ENCODE peak calls at places on chromosomes 12 and 14, in six cellular contexts. One of them, this sample, is unnamed.

GRCh38 chr12:114438635-114439256 is 32.8 kb upstream of the TBX5 start:
- DNase-seq in H1: no peak
- DNase-seq in K562: no peak
- DNase-seq in HepG2: no peak
- DNase-seq in GM12878: no peak
- DNase-seq in SK-N-SH: no peak
- DNase-seq in this sample: no peak

GRCh38 chr14:60722163-60722835 is 1.9 kb downstream of the SIX4 start:
- DNase-seq in H1: peak
- DNase-seq in K562: peak
- DNase-seq in HepG2: peak
- DNase-seq in GM12878: no peak
- DNase-seq in SK-N-SH: peak
- DNase-seq in this sample: no peak

GRCh38 chr14:29035129-29035528 is 268.5 kb downstream of the FOXG1 start:
- DNase-seq in H1: no peak
- DNase-seq in K562: no peak
- DNase-seq in HepG2: no peak
- DNase-seq in GM12878: no peak
- DNase-seq in SK-N-SH: no peak
- DNase-seq in this sample: no peak

GRCh38 chr12:79827484-79827883 is 107.4 kb downstream of the PPP1R12A start:
- DNase-seq in H1: no peak
- DNase-seq in K562: no peak
- DNase-seq in HepG2: no peak
- DNase-seq in GM12878: no peak
- DNase-seq in SK-N-SH: no peak
- DNase-seq in this sample: no peak

GRCh38 chr12:107560194-107560905 is 125.2 kb upstream of the PWP1 start:
- DNase-seq in H1: no peak
- DNase-seq in K562: no peak
- DNase-seq in HepG2: peak
- DNase-seq in GM12878: no peak
- DNase-seq in SK-N-SH: no peak
- DNase-seq in this sample: peak

GRCh38 chr14:69708586-69709169 is 58.3 kb upstream of the SRSF5 start:
- DNase-seq in H1: no peak
- DNase-seq in K562: no peak
- DNase-seq in HepG2: peak
- DNase-seq in GM12878: no peak
- DNase-seq in SK-N-SH: peak
- DNase-seq in this sample: no peak

GRCh38 chr14:102538598-102539543 is 29.3 kb upstream of the ANKRD9 start:
- DNase-seq in H1: no peak
- DNase-seq in K562: peak
- DNase-seq in HepG2: peak
- DNase-seq in GM12878: no peak
- DNase-seq in SK-N-SH: peak
- DNase-seq in this sample: no peak

GRCh38 chr12:55767156-55767555 is 24.2 kb downstream of the GDF11 start:
- DNase-seq in H1: no peak
- DNase-seq in K562: no peak
- DNase-seq in HepG2: no peak
- DNase-seq in GM12878: no peak
- DNase-seq in SK-N-SH: no peak
- DNase-seq in this sample: no peak

GRCh38 chr14:49512147-49512551 is 74.0 kb downstream of the RPS29 start:
- DNase-seq in H1: no peak
- DNase-seq in K562: no peak
- DNase-seq in HepG2: no peak
- DNase-seq in GM12878: no peak
- DNase-seq in SK-N-SH: no peak
- DNase-seq in this sample: peak

GRCh38 chr12:25717552-25717951 is 164.5 kb upstream of the LMNTD1 start:
- DNase-seq in H1: no peak
- DNase-seq in K562: no peak
- DNase-seq in HepG2: no peak
- DNase-seq in GM12878: no peak
- DNase-seq in SK-N-SH: no peak
- DNase-seq in this sample: no peak

GRCh38 chr14:105853089-105853906 is 326.9 kb downstream of the TMEM121 start:
- DNase-seq in H1: no peak
- DNase-seq in K562: no peak
- DNase-seq in HepG2: no peak
- DNase-seq in GM12878: peak
- DNase-seq in SK-N-SH: peak
- DNase-seq in this sample: no peak

GRCh38 chr12:78118036-78118435 is 287.3 kb downstream of the NAV3 start:
- DNase-seq in H1: no peak
- DNase-seq in K562: no peak
- DNase-seq in HepG2: no peak
- DNase-seq in GM12878: no peak
- DNase-seq in SK-N-SH: peak
- DNase-seq in this sample: no peak

GRCh38 chr12:116378002-116378401 is 100.5 kb upstream of the MED13L start:
- DNase-seq in H1: no peak
- DNase-seq in K562: no peak
- DNase-seq in HepG2: no peak
- DNase-seq in GM12878: no peak
- DNase-seq in SK-N-SH: no peak
- DNase-seq in this sample: no peak

GRCh38 chr12:14367097-14367661 is 1.7 kb downstream of the ATF7IP start:
- DNase-seq in H1: no peak
- DNase-seq in K562: no peak
- DNase-seq in HepG2: peak
- DNase-seq in GM12878: peak
- DNase-seq in SK-N-SH: no peak
- DNase-seq in this sample: no peak
- TF ChIP-seq YY1 in H1: no peak
- TF ChIP-seq YY1 in K562: no peak
- TF ChIP-seq YY1 in HepG2: no peak
- TF ChIP-seq YY1 in GM12878: no peak
- TF ChIP-seq YY1 in SK-N-SH: no peak
- TF ChIP-seq YY1 in this sample: no peak

DNA sequence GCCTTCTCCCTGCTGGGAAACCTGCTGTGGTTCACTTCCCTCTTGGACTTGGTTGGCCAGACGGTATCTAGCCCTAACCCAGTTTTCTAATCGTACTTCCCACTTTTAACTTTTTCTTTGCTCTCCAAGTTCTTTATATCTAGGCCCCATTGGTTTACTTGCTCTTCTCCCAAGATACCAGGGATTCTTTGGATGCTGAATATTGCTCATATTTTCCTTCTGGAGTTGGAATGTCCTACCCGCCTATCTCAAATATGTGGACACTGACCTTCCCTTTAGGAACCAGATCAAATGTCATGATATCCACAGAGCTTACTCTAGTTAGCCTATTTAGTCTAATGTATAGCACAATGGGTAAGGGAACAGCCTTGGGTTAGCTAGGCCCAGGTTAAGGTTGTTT is 228.6 kb downstream of the DACT1 start:
- DNase-seq in H1: no peak
- DNase-seq in K562: no peak
- DNase-seq in HepG2: no peak
- DNase-seq in GM12878: no peak
- DNase-seq in SK-N-SH: no peak
- DNase-seq in this sample: no peak
- H3K9ac ChIP-seq in H1: no peak
- H3K9ac ChIP-seq in K562: no peak
- H3K9ac ChIP-seq in HepG2: no peak
- H3K9ac ChIP-seq in GM12878: no peak
- H3K9ac ChIP-seq in SK-N-SH: no peak
- H3K9ac ChIP-seq in this sample: no peak

GRCh38 chr12:14701808-14702568 is 5.6 kb upstream of the GUCY2C start:
- DNase-seq in H1: no peak
- DNase-seq in K562: no peak
- DNase-seq in HepG2: no peak
- DNase-seq in GM12878: no peak
- DNase-seq in SK-N-SH: no peak
- DNase-seq in this sample: no peak
- TF ChIP-seq MAX in H1: no peak
- TF ChIP-seq MAX in K562: no peak
- TF ChIP-seq MAX in HepG2: no peak
- TF ChIP-seq MAX in GM12878: no peak
- TF ChIP-seq MAX in SK-N-SH: no peak
- TF ChIP-seq MAX in this sample: no peak

DNA sequence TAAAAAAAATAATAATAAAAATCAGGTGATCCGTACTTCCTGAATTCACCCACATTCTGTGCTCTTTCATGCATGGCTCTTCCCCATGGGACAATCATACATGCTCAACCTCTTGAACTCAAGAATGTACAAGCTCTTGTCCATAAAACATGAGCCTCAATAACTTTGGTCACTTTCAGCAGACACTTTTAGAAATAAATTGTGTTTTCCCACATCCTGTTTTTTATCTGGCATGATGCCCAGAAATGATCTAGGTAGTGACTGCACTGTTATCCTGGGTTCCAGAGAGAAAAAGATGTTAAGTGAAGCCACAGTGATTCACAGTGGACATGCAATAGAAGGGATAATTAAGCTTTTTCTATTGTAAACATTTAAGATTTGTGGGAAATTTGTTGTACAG is 537.6 kb upstream of the TMEM132C start:
- DNase-seq in H1: no peak
- DNase-seq in K562: no peak
- DNase-seq in HepG2: no peak
- DNase-seq in GM12878: no peak
- DNase-seq in SK-N-SH: no peak
- DNase-seq in this sample: no peak
- TF ChIP-seq YY1 in H1: no peak
- TF ChIP-seq YY1 in K562: no peak
- TF ChIP-seq YY1 in HepG2: no peak
- TF ChIP-seq YY1 in GM12878: no peak
- TF ChIP-seq YY1 in SK-N-SH: no peak
- TF ChIP-seq YY1 in this sample: no peak

GRCh38 chr12:91361864-91362263 is 179.2 kb upstream of the DCN start:
- DNase-seq in H1: no peak
- DNase-seq in K562: peak
- DNase-seq in HepG2: peak
- DNase-seq in GM12878: no peak
- DNase-seq in SK-N-SH: no peak
- DNase-seq in this sample: peak
- H3K9ac ChIP-seq in H1: no peak
- H3K9ac ChIP-seq in K562: no peak
- H3K9ac ChIP-seq in HepG2: no peak
- H3K9ac ChIP-seq in GM12878: no peak
- H3K9ac ChIP-seq in SK-N-SH: no peak
- H3K9ac ChIP-seq in this sample: no peak

DNA sequence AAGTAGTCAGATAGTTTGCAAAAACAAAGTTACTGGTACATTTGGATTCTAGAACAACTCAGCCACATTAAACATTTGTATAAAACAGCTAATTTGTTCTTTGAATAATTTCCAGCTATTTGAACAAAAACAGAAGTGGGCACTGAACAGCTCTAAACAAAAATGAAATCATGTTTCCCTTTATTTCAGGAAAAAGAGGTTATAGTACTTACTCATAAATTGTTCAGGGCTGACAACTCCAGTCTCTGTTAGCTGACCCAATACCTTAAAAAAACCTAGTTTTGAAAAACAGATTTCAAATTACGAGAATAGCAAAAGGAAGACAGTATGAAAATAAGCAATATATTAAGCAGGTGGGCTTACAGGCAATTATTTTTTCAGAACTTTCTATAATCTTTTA is 8.2 kb downstream of the GNPNAT1 start:
- DNase-seq in H1: no peak
- DNase-seq in K562: no peak
- DNase-seq in HepG2: no peak
- DNase-seq in GM12878: no peak
- DNase-seq in SK-N-SH: no peak
- DNase-seq in this sample: no peak
- TF ChIP-seq MAX in H1: no peak
- TF ChIP-seq MAX in K562: no peak
- TF ChIP-seq MAX in HepG2: no peak
- TF ChIP-seq MAX in GM12878: no peak
- TF ChIP-seq MAX in SK-N-SH: no peak
- TF ChIP-seq MAX in this sample: no peak

This sample was measured in HCT116.